ENCODE peak calls at places on chromosomes 11 and 22, in six cellular contexts. Z, I, R, K, F and L are unnamed samples.
A peak's percentile ranks its signal among the peaks of the same experiment; 100 is the strongest.

GRCh38 chr11:109062445-109062844 is 359.5 kb upstream of the C11orf87 start:
- DNase-seq in Z (peak; percentile 4), I (no peak), R (no peak), K (no peak), F (no peak), L (no peak)

GRCh38 chr22:33605201-33605600 is 315.1 kb downstream of the LARGE1 start:
- DNase-seq in Z (no peak), I (no peak), R (no peak), K (no peak), F (no peak), L (no peak)

GRCh38 chr11:8331767-8332166 is 68.1 kb upstream of the LMO1 start:
- DNase-seq in Z (no peak), I (no peak), R (no peak), K (no peak), F (no peak), L (no peak)

GRCh38 chr11:69044111-69045013 is 4.4 kb upstream of the TPCN2 start:
- DNase-seq in Z (peak; percentile 51), I (no peak), R (peak; percentile 51), K (peak; percentile 68), F (no peak), L (no peak)

GRCh38 chr11:18769802-18770456 is 21.7 kb downstream of the PTPN5 start:
- DNase-seq in Z (peak; percentile 77), I (no peak), R (no peak), K (peak; percentile 16), F (no peak), L (no peak)

GRCh38 chr11:72744474-72744873 is 7.7 kb downstream of the ARAP1 start:
- DNase-seq in Z (no peak), I (no peak), R (no peak), K (no peak), F (no peak), L (no peak)

GRCh38 chr11:71176812-71177211 is 75.6 kb downstream of the SHANK2 start:
- DNase-seq in Z (no peak), I (peak; percentile 5), R (no peak), K (no peak), F (no peak), L (no peak)

GRCh38 chr11:126830216-126830615 is 170.4 kb downstream of the KIRREL3 start:
- DNase-seq in Z (no peak), I (no peak), R (no peak), K (no peak), F (no peak), L (no peak)

GRCh38 chr11:44709966-44710365 is 16.8 kb upstream of the TSPAN18 start:
- DNase-seq in Z (no peak), I (no peak), R (peak; percentile 17), K (no peak), F (no peak), L (no peak)